ENCODE peak calls at places on chromosome 7, in five cellular contexts. E, W, Q, F and J are unnamed samples.

GRCh38 chr7:19069842-19070241 is 47.6 kb downstream of the TWIST1 start:
- DNase-seq in E (no peak), W (no peak), Q (no peak), F (peak), J (peak)

GRCh38 chr7:55571534-55572377 is 546 bp downstream of the VOPP1 start:
- DNase-seq in E (peak), W (no peak), Q (peak), F (peak), J (peak)

GRCh38 chr7:18993933-18994668 is 123.3 kb downstream of the TWIST1 start:
- DNase-seq in E (no peak), W (no peak), Q (no peak), F (peak), J (no peak)

GRCh38 chr7:1225462-1226154 is 7.1 kb upstream of the UNCX start:
- DNase-seq in E (no peak), W (no peak), Q (peak), F (no peak), J (peak)

GRCh38 chr7:11192506-11192905 is 218.8 kb downstream of the PHF14 start:
- DNase-seq in E (no peak), W (no peak), Q (no peak), F (peak), J (no peak)

GRCh38 chr7:6162331-6162620 is 110.1 kb downstream of the CYTH3 start:
- DNase-seq in E (peak), W (no peak), Q (peak), F (no peak), J (no peak)

GRCh38 chr7:57403601-57404342 is 46.2 kb upstream of the ZNF716 start:
- DNase-seq in E (peak), W (no peak), Q (peak), F (peak), J (no peak)

GRCh38 chr7:47557317-47557985 is 24.5 kb downstream of the TNS3 start:
- DNase-seq in E (no peak), W (no peak), Q (no peak), F (peak), J (no peak)

GRCh38 chr7:139441961-139442360 is 41.5 kb downstream of the KLRG2 start:
- DNase-seq in E (no peak), W (no peak), Q (no peak), F (no peak), J (no peak)